ENCODE peak calls at places on chromosomes 12 and 14, in seven cellular contexts. S, T, A, Z, J, I and Q are unnamed samples.

GRCh38 chr12:26112703-26113147 is 12.1 kb downstream of the BHLHE41 start:
- DNase-seq in A (no peak), T (no peak), S (no peak), Z (peak), I (no peak), J (no peak), Q (no peak)

GRCh38 chr12:99983721-99984258 is 946 bp downstream of the ANKS1B start:
- DNase-seq in A (no peak), J (no peak), Z (no peak), I (no peak), T (no peak), S (peak), Q (peak)

GRCh38 chr12:26869908-26870459 is 37.0 kb upstream of the ITPR2 start:
- DNase-seq in S (no peak), A (no peak), I (peak), Z (no peak), T (peak), J (no peak), Q (peak)

GRCh38 chr12:122024132-122024785 is 2.6 kb downstream of the BCL7A start:
- DNase-seq in A (no peak), I (no peak), S (no peak), T (no peak), J (no peak), Z (no peak), Q (no peak)

GRCh38 chr12:80580254-80580653 is 127.2 kb upstream of the MYF6 start:
- DNase-seq in A (no peak), J (no peak), T (no peak), Z (peak), I (no peak), S (no peak), Q (no peak)

GRCh38 chr12:45468751-45469615 is 253.1 kb downstream of the ANO6 start:
- DNase-seq in S (no peak), J (no peak), I (no peak), Z (no peak), A (no peak), T (no peak), Q (peak)

GRCh38 chr14:41549821-41550597 is 56.7 kb upstream of the LRFN5 start:
- DNase-seq in I (no peak), T (no peak), A (no peak), J (no peak), Z (peak), S (no peak), Q (no peak)

GRCh38 chr14:34450958-34451357 is 11.1 kb downstream of the SPTSSA start:
- DNase-seq in T (no peak), Z (no peak), J (no peak), S (no peak), I (no peak), A (no peak), Q (no peak)

GRCh38 chr12:42669471-42669997 is 80.0 kb upstream of the PRICKLE1 start:
- DNase-seq in A (no peak), Z (no peak), J (no peak), S (no peak), I (no peak), T (no peak), Q (no peak)

GRCh38 chr14:72876021-72876709 is 17.7 kb downstream of the DPF3 start:
- DNase-seq in Z (no peak), S (no peak), I (no peak), J (no peak), A (no peak), T (no peak), Q (no peak)

GRCh38 chr12:89949457-89950195 is 241.0 kb upstream of the ATP2B1 start:
- DNase-seq in T (no peak), Z (peak), J (peak), S (peak), I (peak), A (no peak), Q (no peak)

GRCh38 chr12:121284551-121285390 is 11.7 kb downstream of the CAMKK2 start:
- DNase-seq in I (no peak), S (no peak), T (no peak), Z (no peak), A (no peak), J (no peak), Q (no peak)

GRCh38 chr12:15538881-15539280 is 216.6 kb downstream of the PTPRO start:
- DNase-seq in A (no peak), I (no peak), Z (no peak), S (no peak), J (no peak), T (no peak), Q (no peak)